ENCODE peak calls at places on chromosomes 2 and 18, in eight cellular contexts. M, B, Y, F, R, D, O and K are unnamed samples.

GRCh38 chr2:191845248-191845715 is 1.6 kb downstream of the CAVIN2 start:
- DNase-seq in Y (no peak), D (no peak), M (no peak), F (peak), O (peak), B (no peak), R (no peak), K (no peak)

GRCh38 chr2:75142081-75142480 is 57.2 kb downstream of the TACR1 start:
- DNase-seq in O (no peak), M (peak), R (no peak), F (no peak), D (no peak), B (no peak), Y (no peak), K (no peak)

GRCh38 chr2:241391892-241392665 is 36.0 kb downstream of the FARP2 start:
- DNase-seq in B (peak), R (peak), M (peak), Y (peak), F (no peak), O (no peak), D (no peak), K (peak)

GRCh38 chr2:224284134-224284946 is 117.6 kb downstream of the FAM124B start:
- DNase-seq in O (no peak), F (no peak), M (peak), D (peak), B (peak), Y (no peak), R (no peak), K (no peak)

GRCh38 chr18:36592282-36592681 is 236.5 kb downstream of the TPGS2 start:
- DNase-seq in B (no peak), O (no peak), R (no peak), M (no peak), Y (no peak), D (no peak), F (no peak), K (no peak)

GRCh38 chr2:238439093-238439849 is 12.5 kb downstream of the ASB1 start:
- DNase-seq in F (no peak), B (no peak), Y (peak), R (no peak), M (peak), D (no peak), O (no peak), K (no peak)

GRCh38 chr2:88856409-88857135 is 165.1 kb downstream of the RPIA start:
- DNase-seq in R (no peak), D (no peak), B (no peak), Y (no peak), F (no peak), O (no peak), M (no peak), K (no peak)

GRCh38 chr2:37784071-37784758 is 112.8 kb upstream of the CDC42EP3 start:
- DNase-seq in Y (no peak), D (no peak), R (no peak), M (no peak), F (no peak), O (no peak), B (no peak), K (no peak)

GRCh38 chr18:49178736-49179135 is 228.0 kb upstream of the SMAD7 start:
- DNase-seq in B (no peak), O (no peak), Y (no peak), R (peak), D (no peak), M (peak), F (no peak), K (peak)

GRCh38 chr2:45285791-45286390 is 276.6 kb upstream of the SIX2 start:
- DNase-seq in Y (no peak), B (no peak), D (no peak), M (no peak), O (no peak), R (no peak), F (no peak), K (no peak)

GRCh38 chr2:190785380-190785779 is 95.2 kb upstream of the GLS start:
- DNase-seq in M (no peak), D (no peak), O (no peak), R (no peak), Y (no peak), F (no peak), B (no peak), K (no peak)